ENCODE peak calls at places on chromosomes 7 and 10, in ten cellular contexts. One of them, this sample, is unnamed.
A peak's percentile ranks its signal among the peaks of the same experiment; 100 is the strongest.

GRCh38 chr10:124474502-124475070 is 13.0 kb downstream of the LHPP start:
- DNase-seq in fibroblast of lung: no peak
- DNase-seq in cardiac muscle cell: no peak
- DNase-seq in A549: no peak
- DNase-seq in colonic mucosa: no peak
- DNase-seq in caudate nucleus: no peak
- DNase-seq in thoracic aorta: no peak
- DNase-seq in transverse colon: no peak
- DNase-seq in neuronal stem cell: no peak
- DNase-seq in uterus: no peak
- DNase-seq in this sample: no peak

GRCh38 chr7:23020742-23021401 is 6.9 kb upstream of the HYCC1 start:
- DNase-seq in thoracic aorta: peak; percentile 10
- DNase-seq in fibroblast of lung: peak; percentile 95
- DNase-seq in caudate nucleus: no peak
- DNase-seq in uterus: no peak
- DNase-seq in A549: peak; percentile 7
- DNase-seq in colonic mucosa: no peak
- DNase-seq in transverse colon: no peak
- DNase-seq in cardiac muscle cell: no peak
- DNase-seq in neuronal stem cell: no peak
- DNase-seq in this sample: peak; percentile 85

GRCh38 chr10:69391158-69391557 is 25.6 kb downstream of the TACR2 start:
- DNase-seq in neuronal stem cell: no peak
- DNase-seq in caudate nucleus: no peak
- DNase-seq in thoracic aorta: no peak
- DNase-seq in fibroblast of lung: no peak
- DNase-seq in A549: no peak
- DNase-seq in uterus: no peak
- DNase-seq in transverse colon: no peak
- DNase-seq in colonic mucosa: no peak
- DNase-seq in cardiac muscle cell: no peak
- DNase-seq in this sample: no peak

GRCh38 chr7:44735403-44736165 is 13.1 kb upstream of the ZMIZ2 start:
- DNase-seq in thoracic aorta: no peak
- DNase-seq in cardiac muscle cell: no peak
- DNase-seq in caudate nucleus: no peak
- DNase-seq in colonic mucosa: no peak
- DNase-seq in neuronal stem cell: no peak
- DNase-seq in uterus: no peak
- DNase-seq in fibroblast of lung: peak; percentile 98
- DNase-seq in A549: peak; percentile 89
- DNase-seq in transverse colon: no peak
- DNase-seq in this sample: peak; percentile 86

GRCh38 chr10:52228556-52228955 is 85.5 kb upstream of the DKK1 start:
- DNase-seq in neuronal stem cell: no peak
- DNase-seq in caudate nucleus: no peak
- DNase-seq in colonic mucosa: no peak
- DNase-seq in thoracic aorta: no peak
- DNase-seq in fibroblast of lung: no peak
- DNase-seq in cardiac muscle cell: no peak
- DNase-seq in uterus: no peak
- DNase-seq in A549: no peak
- DNase-seq in transverse colon: no peak
- DNase-seq in this sample: no peak

GRCh38 chr10:90162464-90162863 is 461.1 kb downstream of the KIF20B start:
- DNase-seq in A549: no peak
- DNase-seq in neuronal stem cell: no peak
- DNase-seq in cardiac muscle cell: no peak
- DNase-seq in fibroblast of lung: peak; percentile 86
- DNase-seq in colonic mucosa: no peak
- DNase-seq in uterus: no peak
- DNase-seq in thoracic aorta: no peak
- DNase-seq in transverse colon: no peak
- DNase-seq in caudate nucleus: no peak
- DNase-seq in this sample: no peak

GRCh38 chr10:76779163-76779820 is 858.3 kb downstream of the KCNMA1 start:
- DNase-seq in neuronal stem cell: peak; percentile 48
- DNase-seq in A549: no peak
- DNase-seq in thoracic aorta: no peak
- DNase-seq in caudate nucleus: no peak
- DNase-seq in transverse colon: no peak
- DNase-seq in uterus: no peak
- DNase-seq in fibroblast of lung: peak; percentile 85
- DNase-seq in colonic mucosa: no peak
- DNase-seq in cardiac muscle cell: peak; percentile 15
- DNase-seq in this sample: no peak

GRCh38 chr10:62632071-62632809 is 172.3 kb upstream of the ADO start:
- DNase-seq in thoracic aorta: no peak
- DNase-seq in colonic mucosa: no peak
- DNase-seq in A549: peak; percentile 17
- DNase-seq in caudate nucleus: no peak
- DNase-seq in cardiac muscle cell: no peak
- DNase-seq in transverse colon: peak; percentile 46
- DNase-seq in uterus: no peak
- DNase-seq in neuronal stem cell: no peak
- DNase-seq in fibroblast of lung: peak; percentile 30
- DNase-seq in this sample: no peak

GRCh38 chr7:130139193-130139950 is 65.8 kb downstream of the TMEM209 start:
- DNase-seq in fibroblast of lung: no peak
- DNase-seq in caudate nucleus: no peak
- DNase-seq in A549: no peak
- DNase-seq in transverse colon: no peak
- DNase-seq in neuronal stem cell: no peak
- DNase-seq in cardiac muscle cell: no peak
- DNase-seq in uterus: no peak
- DNase-seq in thoracic aorta: no peak
- DNase-seq in colonic mucosa: no peak
- DNase-seq in this sample: no peak

GRCh38 chr10:51876528-51876927 is 177.1 kb upstream of the CSTF2T start:
- DNase-seq in caudate nucleus: no peak
- DNase-seq in thoracic aorta: no peak
- DNase-seq in A549: no peak
- DNase-seq in transverse colon: no peak
- DNase-seq in cardiac muscle cell: no peak
- DNase-seq in uterus: no peak
- DNase-seq in fibroblast of lung: no peak
- DNase-seq in colonic mucosa: no peak
- DNase-seq in neuronal stem cell: no peak
- DNase-seq in this sample: no peak

GRCh38 chr7:77386165-77386824 is 29.9 kb downstream of the GSAP start:
- DNase-seq in colonic mucosa: no peak
- DNase-seq in uterus: no peak
- DNase-seq in neuronal stem cell: no peak
- DNase-seq in A549: no peak
- DNase-seq in thoracic aorta: no peak
- DNase-seq in cardiac muscle cell: peak; percentile 42
- DNase-seq in fibroblast of lung: peak; percentile 37
- DNase-seq in caudate nucleus: no peak
- DNase-seq in transverse colon: no peak
- DNase-seq in this sample: no peak

DNA sequence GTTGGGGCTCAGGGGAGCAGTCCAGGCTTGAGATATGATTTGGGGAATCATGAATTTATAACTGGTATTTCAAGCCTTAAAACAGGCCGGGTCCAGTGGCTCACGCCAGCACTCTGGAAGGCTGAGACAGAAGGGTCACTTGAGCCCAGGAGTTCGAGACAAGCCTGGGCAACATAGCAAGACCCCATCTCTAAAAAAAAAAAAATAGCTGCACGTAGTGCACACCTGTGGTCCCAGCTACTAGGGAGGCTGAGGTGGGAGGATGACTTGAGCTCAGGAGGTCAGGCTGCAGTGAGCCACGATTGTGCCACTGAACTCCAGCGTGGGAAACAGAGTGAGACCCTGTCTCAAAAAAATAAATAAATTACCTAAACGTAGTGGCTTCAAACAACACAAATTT is 81.7 kb upstream of the GTF2I start:
- DNase-seq in cardiac muscle cell: no peak
- DNase-seq in fibroblast of lung: no peak
- DNase-seq in colonic mucosa: no peak
- DNase-seq in uterus: no peak
- DNase-seq in A549: no peak
- DNase-seq in transverse colon: no peak
- DNase-seq in neuronal stem cell: no peak
- DNase-seq in thoracic aorta: no peak
- DNase-seq in caudate nucleus: no peak
- DNase-seq in this sample: no peak
- H3K27ac ChIP-seq in cardiac muscle cell: no peak overlapping the region
- H3K27ac ChIP-seq in fibroblast of lung: no peak overlapping the region
- H3K27ac ChIP-seq in colonic mucosa: no peak overlapping the region
- H3K27ac ChIP-seq in uterus: no peak overlapping the region
- H3K27ac ChIP-seq in A549: peak overlapping the region; percentile 100
- H3K27ac ChIP-seq in transverse colon: no peak overlapping the region
- H3K27ac ChIP-seq in neuronal stem cell: no peak overlapping the region
- H3K27ac ChIP-seq in thoracic aorta: no peak overlapping the region
- H3K27ac ChIP-seq in caudate nucleus: no peak overlapping the region
- H3K27ac ChIP-seq in this sample: peak overlapping the region; percentile 58

GRCh38 chr7:111026806-111027205 is 64.1 kb upstream of the LRRN3 start:
- DNase-seq in colonic mucosa: no peak
- DNase-seq in A549: no peak
- DNase-seq in cardiac muscle cell: no peak
- DNase-seq in fibroblast of lung: no peak
- DNase-seq in transverse colon: no peak
- DNase-seq in uterus: no peak
- DNase-seq in caudate nucleus: no peak
- DNase-seq in neuronal stem cell: no peak
- DNase-seq in thoracic aorta: no peak
- DNase-seq in this sample: no peak
- H3K27ac ChIP-seq in colonic mucosa: no peak overlapping the region
- H3K27ac ChIP-seq in A549: no peak overlapping the region
- H3K27ac ChIP-seq in cardiac muscle cell: no peak overlapping the region
- H3K27ac ChIP-seq in fibroblast of lung: no peak overlapping the region
- H3K27ac ChIP-seq in transverse colon: no peak overlapping the region
- H3K27ac ChIP-seq in uterus: no peak overlapping the region
- H3K27ac ChIP-seq in caudate nucleus: no peak overlapping the region
- H3K27ac ChIP-seq in neuronal stem cell: no peak overlapping the region
- H3K27ac ChIP-seq in thoracic aorta: no peak overlapping the region
- H3K27ac ChIP-seq in this sample: no peak overlapping the region

GRCh38 chr10:122504551-122504950 is 43.2 kb downstream of the HTRA1 start:
- DNase-seq in colonic mucosa: peak; percentile 78
- DNase-seq in transverse colon: peak; percentile 79
- DNase-seq in uterus: peak; percentile 92
- DNase-seq in cardiac muscle cell: no peak
- DNase-seq in thoracic aorta: peak; percentile 41
- DNase-seq in neuronal stem cell: no peak
- DNase-seq in A549: peak; percentile 75
- DNase-seq in caudate nucleus: peak; percentile 27
- DNase-seq in fibroblast of lung: peak; percentile 95
- DNase-seq in this sample: no peak
- H3K27ac ChIP-seq in colonic mucosa: no peak overlapping the region
- H3K27ac ChIP-seq in transverse colon: peak overlapping the region; percentile 46
- H3K27ac ChIP-seq in uterus: peak overlapping the region; percentile 91
- H3K27ac ChIP-seq in cardiac muscle cell: no peak overlapping the region
- H3K27ac ChIP-seq in thoracic aorta: peak overlapping the region; percentile 43
- H3K27ac ChIP-seq in neuronal stem cell: no peak overlapping the region
- H3K27ac ChIP-seq in A549: peak overlapping the region; percentile 50
- H3K27ac ChIP-seq in caudate nucleus: peak overlapping the region; percentile 85
- H3K27ac ChIP-seq in fibroblast of lung: peak overlapping the region; percentile 56
- H3K27ac ChIP-seq in this sample: no peak overlapping the region

GRCh38 chr10:78945838-78946237 is 122.9 kb upstream of the ZMIZ1 start:
- DNase-seq in colonic mucosa: no peak
- DNase-seq in transverse colon: no peak
- DNase-seq in thoracic aorta: no peak
- DNase-seq in A549: no peak
- DNase-seq in caudate nucleus: no peak
- DNase-seq in neuronal stem cell: no peak
- DNase-seq in cardiac muscle cell: no peak
- DNase-seq in fibroblast of lung: no peak
- DNase-seq in uterus: no peak
- DNase-seq in this sample: no peak
- H3K27ac ChIP-seq in colonic mucosa: no peak overlapping the region
- H3K27ac ChIP-seq in transverse colon: peak overlapping the region; percentile 43
- H3K27ac ChIP-seq in thoracic aorta: no peak overlapping the region
- H3K27ac ChIP-seq in A549: no peak overlapping the region
- H3K27ac ChIP-seq in caudate nucleus: no peak overlapping the region
- H3K27ac ChIP-seq in neuronal stem cell: no peak overlapping the region
- H3K27ac ChIP-seq in cardiac muscle cell: no peak overlapping the region
- H3K27ac ChIP-seq in fibroblast of lung: no peak overlapping the region
- H3K27ac ChIP-seq in uterus: peak overlapping the region; percentile 76
- H3K27ac ChIP-seq in this sample: no peak overlapping the region

DNA sequence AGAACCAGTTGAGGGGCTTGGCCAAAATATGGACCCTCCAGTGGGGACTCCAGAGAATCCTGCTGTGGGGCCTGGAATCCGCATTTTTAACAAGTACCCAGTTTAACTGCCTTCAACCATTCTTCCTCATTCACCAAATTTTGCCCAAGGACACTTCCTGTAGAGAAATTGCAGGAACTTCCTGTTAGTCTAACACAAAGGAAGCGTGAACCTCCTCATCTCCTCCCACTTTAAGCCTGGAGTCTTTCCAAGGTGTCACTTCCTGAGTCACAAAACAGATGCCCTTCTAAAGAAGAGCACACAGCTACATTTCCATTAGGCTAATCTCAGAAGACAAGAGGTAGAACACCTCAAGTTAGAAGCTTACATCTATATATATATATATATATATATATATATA is 188.4 kb downstream of the PPP1R17 start:
- DNase-seq in A549: peak; percentile 32
- DNase-seq in caudate nucleus: no peak
- DNase-seq in transverse colon: no peak
- DNase-seq in uterus: no peak
- DNase-seq in thoracic aorta: no peak
- DNase-seq in colonic mucosa: peak; percentile 22
- DNase-seq in fibroblast of lung: peak; percentile 40
- DNase-seq in neuronal stem cell: no peak
- DNase-seq in cardiac muscle cell: no peak
- DNase-seq in this sample: no peak
- H3K27ac ChIP-seq in A549: peak overlapping the region; percentile 46
- H3K27ac ChIP-seq in caudate nucleus: peak overlapping the region; percentile 18
- H3K27ac ChIP-seq in transverse colon: no peak overlapping the region
- H3K27ac ChIP-seq in uterus: no peak overlapping the region
- H3K27ac ChIP-seq in thoracic aorta: no peak overlapping the region
- H3K27ac ChIP-seq in colonic mucosa: no peak overlapping the region
- H3K27ac ChIP-seq in fibroblast of lung: no peak overlapping the region
- H3K27ac ChIP-seq in neuronal stem cell: no peak overlapping the region
- H3K27ac ChIP-seq in cardiac muscle cell: no peak overlapping the region
- H3K27ac ChIP-seq in this sample: peak overlapping the region; percentile 38

DNA sequence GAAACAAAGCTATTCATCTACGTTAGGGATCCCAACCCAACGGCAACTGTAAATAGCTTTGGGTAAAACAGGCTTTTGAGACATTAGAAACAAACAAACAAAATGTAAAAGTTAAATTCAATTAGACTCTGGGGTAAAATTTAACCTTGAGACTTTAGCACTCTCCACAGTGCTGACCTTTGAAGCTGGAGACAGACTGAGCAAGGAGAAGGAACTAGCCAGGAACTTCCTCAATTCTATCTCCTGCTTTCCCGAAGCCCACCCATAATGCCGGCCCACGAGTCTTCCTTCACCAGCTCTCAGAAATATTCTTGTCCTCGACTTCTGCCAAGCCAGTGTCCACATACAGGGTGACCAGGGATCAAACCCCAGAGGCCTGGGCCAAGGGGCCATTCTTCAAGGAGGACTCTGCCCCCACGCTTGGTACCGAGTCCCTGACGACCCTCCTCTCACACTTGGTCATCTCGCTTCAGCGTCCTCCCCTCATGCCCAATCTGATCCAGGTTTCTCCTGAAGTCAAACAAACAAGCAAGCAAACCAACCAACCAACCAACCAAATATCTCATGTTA is 114.1 kb downstream of the HIPK2 start:
- DNase-seq in fibroblast of lung: no peak
- DNase-seq in cardiac muscle cell: no peak
- DNase-seq in neuronal stem cell: no peak
- DNase-seq in uterus: no peak
- DNase-seq in transverse colon: no peak
- DNase-seq in caudate nucleus: no peak
- DNase-seq in colonic mucosa: no peak
- DNase-seq in thoracic aorta: no peak
- DNase-seq in A549: no peak
- DNase-seq in this sample: no peak
- H3K27ac ChIP-seq in fibroblast of lung: no peak overlapping the region
- H3K27ac ChIP-seq in cardiac muscle cell: peak overlapping the region; percentile 53
- H3K27ac ChIP-seq in neuronal stem cell: no peak overlapping the region
- H3K27ac ChIP-seq in uterus: no peak overlapping the region
- H3K27ac ChIP-seq in transverse colon: no peak overlapping the region
- H3K27ac ChIP-seq in caudate nucleus: peak overlapping the region; percentile 83
- H3K27ac ChIP-seq in colonic mucosa: no peak overlapping the region
- H3K27ac ChIP-seq in thoracic aorta: no peak overlapping the region
- H3K27ac ChIP-seq in A549: no peak overlapping the region
- H3K27ac ChIP-seq in this sample: no peak overlapping the region

This sample was measured in epithelial cell of prostate.